ENCODE peak calls at places on chromosome 3, in eight cellular contexts. A is ovary, P is sigmoid colon, J is stomach, K is tibial nerve, B is GM12878, Z is transverse colon, M is SK-N-SH. G is an unnamed sample. For H3K36me3, the result is how much of the 10 kb centered on the place peaks cover.

GRCh38 chr3:34676431-34676830 is 878.0 kb downstream of the PDCD6IP start:
- DNase-seq in B (no peak), P (no peak), A (no peak), J (no peak), Z (no peak), M (no peak), K (no peak), G (no peak)

GRCh38 chr3:162719684-162720341 is 1223.2 kb downstream of the OTOL1 start:
- DNase-seq in P (no peak), M (no peak), Z (no peak), J (no peak), A (no peak), K (no peak), B (no peak), G (no peak)

GRCh38 chr3:124934577-124934976 is at the start of gene MUC13:
- DNase-seq in M (no peak), P (no peak), B (no peak), J (no peak), Z (no peak), K (no peak), A (no peak), G (no peak)

GRCh38 chr3:51353566-51354140 is 31.4 kb upstream of the MANF start:
- DNase-seq in K (no peak), A (no peak), P (peak), J (no peak), M (no peak), B (no peak), Z (no peak), G (no peak)

GRCh38 chr3:33921608-33922007 is 123.2 kb downstream of the PDCD6IP start:
- DNase-seq in P (no peak), B (no peak), A (no peak), K (no peak), M (no peak), J (no peak), Z (no peak), G (no peak)

GRCh38 chr3:108879915-108880314 is 57.3 kb downstream of the TRAT1 start:
- DNase-seq in P (no peak), B (no peak), A (no peak), M (no peak), J (no peak), K (no peak), Z (no peak), G (no peak)

GRCh38 chr3:128846501-128846900 is 32.9 kb upstream of the ACAD9 start:
- DNase-seq in B (no peak), M (no peak), Z (no peak), J (no peak), P (no peak), K (no peak), A (no peak), G (no peak)

GRCh38 chr3:4841225-4841624 is 138.0 kb upstream of the BHLHE40 start:
- DNase-seq in P (no peak), M (no peak), A (no peak), J (no peak), B (no peak), K (no peak), Z (no peak), G (no peak)

GRCh38 chr3:48698891-48699290 is 13.2 kb upstream of the NCKIPSD start:
- DNase-seq in M (no peak), K (no peak), A (no peak), P (no peak), B (no peak), J (no peak), Z (no peak), G (no peak)

GRCh38 chr3:110459021-110459420 is 612.6 kb upstream of the NECTIN3 start:
- DNase-seq in P (no peak), B (no peak), Z (no peak), J (no peak), M (no peak), A (no peak), K (no peak), G (no peak)

GRCh38 chr3:141006344-141006743 is 44.8 kb upstream of the SPSB4 start:
- DNase-seq in B (no peak), Z (no peak), J (no peak), P (no peak), A (no peak), M (no peak), K (no peak), G (no peak)

GRCh38 chr3:192851821-192852352 is 65.8 kb downstream of the MB21D2 start:
- DNase-seq in J (peak), Z (peak), B (no peak), M (peak), K (peak), A (no peak), P (peak), G (no peak)

GRCh38 chr3:163838769-163839168 is 1239.5 kb downstream of the SI start:
- DNase-seq in M (no peak), J (no peak), B (no peak), P (no peak), K (no peak), Z (no peak), A (no peak), G (no peak)

GRCh38 chr3:73432021-73432722 is 192.6 kb downstream of the PDZRN3 start:
- DNase-seq in K (peak), A (no peak), J (no peak), B (no peak), P (peak), M (peak), Z (no peak), G (no peak)

GRCh38 chr3:196414469-196414868 is 17.8 kb downstream of the UBXN7 start:
- DNase-seq in Z (no peak), M (no peak), J (no peak), P (no peak), A (no peak), K (no peak), B (no peak), G (no peak)

GRCh38 chr3:151835751-151836550 is 22.0 kb downstream of the AADAC start:
- DNase-seq in M (no peak), K (no peak), Z (no peak), B (no peak), A (no peak), P (no peak), J (no peak), G (no peak)

GRCh38 chr3:105860649-105861048 is 8.2 kb downstream of the CBLB start:
- DNase-seq in J (no peak), B (no peak), P (no peak), M (no peak), A (no peak), K (no peak), Z (no peak), G (no peak)

GRCh38 chr3:82581350-82581749 is 819.9 kb upstream of the GBE1 start:
- DNase-seq in P (no peak), Z (no peak), K (no peak), A (no peak), M (no peak), J (no peak), B (no peak), G (no peak)

GRCh38 chr3:183438749-183439148 is 10.3 kb upstream of the MCF2L2 start:
- DNase-seq in K (no peak), P (no peak), M (no peak), J (peak), A (no peak), Z (peak), B (no peak), G (no peak)

GRCh38 chr3:189813652-189814245 is 182.6 kb downstream of the TP63 start:
- DNase-seq in A (no peak), Z (no peak), M (no peak), K (no peak), J (no peak), B (no peak), P (no peak), G (no peak)

GRCh38 chr3:12470111-12470510 is 14.2 kb upstream of the TSEN2 start:
- DNase-seq in Z (no peak), K (no peak), J (no peak), B (no peak), A (no peak), P (no peak), M (no peak), G (no peak)

GRCh38 chr3:195441476-195441970 is 1.3 kb downstream of the ACAP2 start:
- DNase-seq in B (no peak), J (no peak), M (peak), P (no peak), A (no peak), K (no peak), Z (peak), G (no peak)

GRCh38 chr3:161991901-161992300 is 495.3 kb downstream of the OTOL1 start:
- DNase-seq in Z (no peak), J (no peak), M (no peak), A (no peak), B (no peak), P (no peak), K (no peak), G (no peak)

GRCh38 chr3:124772081-124772831 is 42.0 kb downstream of the UMPS start:
- DNase-seq in M (peak), B (no peak), A (no peak), J (no peak), K (peak), Z (no peak), P (no peak), G (no peak)

GRCh38 chr3:112409061-112409460 is 76.1 kb downstream of the CD200 start:
- DNase-seq in J (no peak), Z (no peak), A (no peak), P (no peak), B (no peak), M (no peak), K (no peak), G (no peak)

GRCh38 chr3:114872588-114872987 is 274.5 kb downstream of the ZBTB20 start:
- DNase-seq in A (no peak), P (no peak), Z (no peak), J (no peak), K (no peak), M (no peak), B (no peak), G (no peak)

DNA sequence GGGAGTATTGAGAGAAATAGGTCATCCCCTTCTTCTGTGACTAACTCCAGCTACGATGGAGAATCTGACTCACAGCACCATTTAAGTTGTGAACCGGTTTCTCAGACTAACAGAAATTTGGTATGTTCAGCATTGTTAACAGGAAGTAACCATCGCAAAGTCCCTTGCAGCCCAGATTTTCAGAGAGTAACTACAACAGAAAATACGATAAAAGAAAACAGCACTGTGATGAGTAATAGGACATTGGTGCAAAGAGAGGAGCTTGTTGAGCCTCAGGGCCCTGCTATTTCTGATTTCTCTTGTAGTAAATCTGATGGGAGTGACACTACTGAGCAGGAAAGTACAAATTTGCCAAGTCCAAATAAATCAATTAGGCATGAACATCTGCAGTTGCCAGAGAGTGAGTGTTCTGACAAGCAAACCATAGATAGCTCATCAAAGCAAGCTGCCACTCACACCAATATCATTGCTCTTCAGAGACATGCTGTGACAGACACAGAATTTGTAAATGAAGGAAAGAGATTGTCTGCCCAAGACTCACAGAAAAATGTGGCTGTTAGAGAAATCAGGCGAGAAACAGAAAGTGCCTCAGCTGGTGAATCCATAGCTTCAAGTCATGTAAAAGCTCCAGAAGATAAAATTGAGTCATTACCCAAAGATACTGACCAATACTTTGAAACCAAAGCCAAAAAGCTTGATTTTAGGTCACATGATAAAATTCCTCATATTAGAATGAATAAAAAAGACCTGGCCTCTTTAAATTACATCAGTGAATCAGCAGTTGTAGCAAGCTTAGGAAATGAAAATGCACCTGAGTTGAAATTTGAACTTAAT is 50.6 kb downstream of the CRYBG3 start:
- DNase-seq in K (no peak), B (no peak), Z (no peak), A (no peak), M (peak), P (no peak), J (no peak), G (no peak)
- TF ChIP-seq EP300 in K (no peak), B (no peak), Z (no peak), A (no peak), M (peak), P (no peak), J (no peak), G (no peak)

GRCh38 chr3:179945569-179945968 is 91.2 kb downstream of the PEX5L start:
- DNase-seq in Z (no peak), M (no peak), J (no peak), K (no peak), B (no peak), P (no peak), A (no peak), G (no peak)
- H3K36me3 ChIP-seq in Z (under half), M (under half), J (under half), K (under half), B (under half), P (under half), A (under half), G (under half)

GRCh38 chr3:14370719-14371572 is 31.5 kb upstream of the SLC6A6 start:
- DNase-seq in P (no peak), A (no peak), M (no peak), K (no peak), B (no peak), J (no peak), Z (no peak), G (no peak)

GRCh38 chr3:14366915-14367523 is 35.4 kb upstream of the SLC6A6 start:
- DNase-seq in P (no peak), K (no peak), B (no peak), M (no peak), J (no peak), Z (no peak), A (no peak), G (no peak)

GRCh38 chr3:14368146-14368545 is 34.3 kb upstream of the SLC6A6 start:
- DNase-seq in J (no peak), M (no peak), P (no peak), K (no peak), A (no peak), Z (no peak), B (no peak), G (no peak)

GRCh38 chr3:14369675-14370669 is 32.4 kb upstream of the SLC6A6 start:
- DNase-seq in K (no peak), J (peak), M (no peak), Z (peak), A (peak), B (no peak), P (no peak), G (no peak)

DNA sequence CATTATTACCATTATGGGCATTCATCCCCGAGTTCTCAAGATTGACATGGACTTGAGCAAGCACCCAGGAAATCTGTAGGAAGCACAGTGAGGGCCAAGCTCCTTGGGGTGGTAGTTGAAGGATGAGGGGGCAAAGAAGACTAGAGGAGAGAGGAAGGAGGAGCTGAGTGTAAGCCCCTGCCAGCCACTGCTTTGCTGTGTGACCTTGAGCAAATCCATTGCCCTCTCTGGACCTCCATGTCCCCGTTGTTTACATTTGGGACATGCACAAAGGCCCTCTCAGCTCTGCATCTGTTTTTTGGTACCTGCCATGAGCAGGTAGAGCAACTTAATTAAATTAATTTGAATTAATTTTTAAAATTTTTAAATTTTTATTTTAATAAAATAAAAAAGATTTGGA is 33.5 kb upstream of the SLC6A6 start:
- DNase-seq in J (no peak), M (no peak), Z (no peak), P (no peak), K (no peak), A (no peak), B (no peak), G (no peak)
- H3K4me3 ChIP-seq in J (no peak), M (no peak), Z (no peak), P (no peak), K (no peak), A (no peak), B (no peak), G (no peak)

GRCh38 chr3:148971819-148972218 is 19.5 kb upstream of the GYG1 start:
- DNase-seq in Z (no peak), M (no peak), B (no peak), A (peak), J (peak), P (peak), K (peak), G (no peak)
- TF ChIP-seq EP300 in Z (no peak), M (no peak), B (no peak), A (no peak), J (no peak), P (no peak), K (no peak), G (no peak)

DNA sequence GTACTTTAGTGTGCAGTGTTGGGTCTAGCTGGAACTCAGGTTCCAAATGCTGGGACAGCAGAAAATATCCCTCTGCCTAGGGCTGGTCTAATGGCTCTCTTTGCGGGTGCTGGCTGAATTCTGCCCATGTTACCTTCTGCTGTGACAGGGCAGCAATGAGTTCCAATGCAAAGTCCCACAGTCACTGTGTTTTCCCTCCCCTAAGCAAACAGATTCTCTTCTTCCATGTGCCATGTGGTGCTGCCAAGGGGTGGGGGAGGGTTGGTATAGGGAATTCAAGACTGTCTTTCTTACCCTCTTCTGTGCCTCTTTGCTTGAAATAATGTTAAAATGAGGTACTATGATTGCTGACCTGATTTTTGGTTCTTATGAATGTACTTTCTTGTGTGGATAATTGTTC is 229.6 kb downstream of the GBE1 start:
- DNase-seq in M (no peak), Z (no peak), B (no peak), K (no peak), A (no peak), P (no peak), J (no peak), G (no peak)
- H3K36me3 ChIP-seq in M (under half), Z (under half), B (under half), K (under half), A (under half), P (under half), J (under half), G (under half)

DNA sequence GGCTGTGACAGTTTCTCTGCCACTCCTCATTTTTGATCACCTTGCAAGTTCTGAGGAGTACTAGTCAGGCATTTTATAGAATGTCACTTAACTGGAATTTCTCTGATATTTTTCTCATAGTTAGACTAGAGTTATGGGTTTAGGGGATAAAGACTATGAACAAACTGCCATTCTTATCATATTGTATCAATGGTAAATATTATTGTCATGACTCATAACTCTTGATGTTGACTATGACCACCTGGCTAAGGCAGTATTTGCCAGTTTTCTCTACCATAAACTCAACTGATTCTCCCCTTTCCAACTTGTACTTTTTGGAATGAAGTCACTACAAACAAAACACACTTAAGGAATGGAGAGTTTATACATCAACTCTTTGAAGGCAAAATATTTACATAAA is 22.7 kb upstream of the OR5K1 start:
- DNase-seq in K (no peak), M (no peak), Z (no peak), B (no peak), P (no peak), J (no peak), A (no peak), G (no peak)
- H3K4me3 ChIP-seq in K (no peak), M (no peak), Z (no peak), B (no peak), P (no peak), J (no peak), A (no peak), G (no peak)

DNA sequence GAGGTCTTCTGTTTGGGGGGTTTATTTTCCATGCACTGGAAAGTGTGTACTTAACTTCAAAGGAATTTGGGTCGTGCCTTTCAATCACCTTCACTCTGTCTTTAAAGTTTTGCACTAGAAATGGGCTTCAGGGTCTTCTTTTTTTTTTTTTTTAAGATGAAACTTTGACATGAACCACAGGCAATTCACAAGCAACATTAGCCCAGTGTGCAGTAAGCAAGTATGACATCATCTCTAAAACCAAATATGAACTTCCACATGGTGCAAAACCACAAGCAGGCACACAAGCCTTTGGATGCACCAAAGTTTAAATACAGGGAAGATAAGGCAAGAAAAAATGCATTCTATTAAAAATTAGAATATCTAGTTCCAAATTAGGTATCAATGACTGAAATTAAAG is 381.9 kb downstream of the ERC2 start:
- DNase-seq in J (no peak), A (no peak), M (no peak), Z (no peak), K (no peak), P (no peak), B (no peak), G (no peak)
- TF ChIP-seq EP300 in J (no peak), A (no peak), M (no peak), Z (no peak), K (no peak), P (no peak), B (no peak), G (no peak)

GRCh38 chr3:45480871-45481270 is 92.5 kb downstream of the LARS2 start:
- DNase-seq in P (no peak), J (no peak), Z (no peak), M (no peak), A (no peak), K (no peak), B (no peak), G (no peak)
- H3K36me3 ChIP-seq in P (under half), J (under half), Z (under half), M (under half), A (under half), K (under half), B (under half), G (under half)

DNA sequence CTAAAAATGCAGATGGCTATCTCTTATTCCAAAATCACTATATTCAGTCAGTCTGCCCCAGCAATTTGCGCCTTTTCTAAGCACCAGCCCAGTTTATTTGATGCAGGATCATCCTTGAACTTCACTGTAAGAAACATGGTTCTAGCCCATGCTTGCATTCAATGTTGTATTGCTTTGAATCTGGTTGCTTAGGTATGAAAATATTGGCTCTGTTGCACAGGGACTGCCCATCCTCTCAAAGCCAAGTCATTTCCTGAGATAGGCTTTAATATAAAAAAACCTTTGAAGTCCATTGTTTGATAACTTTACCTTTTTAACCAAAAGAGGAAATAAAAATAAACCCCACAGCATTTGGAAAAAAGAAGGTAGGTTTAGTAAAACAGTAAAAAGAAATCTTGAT is 170.5 kb upstream of the LRIG1 start:
- DNase-seq in J (no peak), A (no peak), K (no peak), B (no peak), Z (no peak), M (no peak), P (no peak), G (peak)
- H3K4me3 ChIP-seq in J (no peak), A (no peak), K (no peak), B (no peak), Z (no peak), M (no peak), P (no peak), G (no peak)

G was measured in esophagus muscularis mucosa.